ENCODE peak calls at places on chromosome 4, in four cellular contexts. One of them, this sample, is unnamed.

GRCh38 chr4:105154576-105154975 is 7.9 kb downstream of the TET2 start:
- DNase-seq in foreskin fibroblast: no peak
- DNase-seq in A549: no peak
- DNase-seq in fibroblast of pulmonary artery: no peak
- DNase-seq in this sample: no peak

GRCh38 chr4:188841523-188841922 is 702.3 kb downstream of the TRIML1 start:
- DNase-seq in foreskin fibroblast: no peak
- DNase-seq in fibroblast of pulmonary artery: no peak
- DNase-seq in A549: no peak
- DNase-seq in this sample: no peak

GRCh38 chr4:82593416-82593815 is 31.6 kb upstream of the TMEM150C start:
- DNase-seq in foreskin fibroblast: no peak
- DNase-seq in fibroblast of pulmonary artery: no peak
- DNase-seq in A549: no peak
- DNase-seq in this sample: no peak

GRCh38 chr4:125359960-125360628 is 45.3 kb downstream of the FAT4 start:
- DNase-seq in fibroblast of pulmonary artery: no peak
- DNase-seq in foreskin fibroblast: no peak
- DNase-seq in A549: no peak
- DNase-seq in this sample: no peak

GRCh38 chr4:16045687-16046086 is 38.1 kb downstream of the PROM1 start:
- DNase-seq in A549: no peak
- DNase-seq in fibroblast of pulmonary artery: no peak
- DNase-seq in foreskin fibroblast: no peak
- DNase-seq in this sample: no peak

GRCh38 chr4:134567461-134567860 is 365.9 kb upstream of the PABPC4L start:
- DNase-seq in foreskin fibroblast: no peak
- DNase-seq in fibroblast of pulmonary artery: peak; percentile 17
- DNase-seq in A549: no peak
- DNase-seq in this sample: no peak

GRCh38 chr4:159762672-159763071 is 659.8 kb downstream of the RAPGEF2 start:
- DNase-seq in A549: no peak
- DNase-seq in foreskin fibroblast: no peak
- DNase-seq in fibroblast of pulmonary artery: no peak
- DNase-seq in this sample: no peak

GRCh38 chr4:1183985-1184773 is 11.8 kb upstream of the SPON2 start:
- DNase-seq in fibroblast of pulmonary artery: peak; percentile 31
- DNase-seq in foreskin fibroblast: no peak
- DNase-seq in A549: no peak
- DNase-seq in this sample: no peak

GRCh38 chr4:91958651-91959050 is 345.1 kb upstream of the GRID2 start:
- DNase-seq in foreskin fibroblast: no peak
- DNase-seq in A549: no peak
- DNase-seq in fibroblast of pulmonary artery: peak; percentile 28
- DNase-seq in this sample: peak; percentile 39

GRCh38 chr4:9762823-9763475 is 18.5 kb upstream of the DRD5 start:
- DNase-seq in A549: peak; percentile 17
- DNase-seq in foreskin fibroblast: peak; percentile 41
- DNase-seq in fibroblast of pulmonary artery: peak; percentile 88
- DNase-seq in this sample: peak; percentile 87

GRCh38 chr4:105971032-105971431 is 75.8 kb downstream of the NPNT start:
- DNase-seq in A549: no peak
- DNase-seq in fibroblast of pulmonary artery: no peak
- DNase-seq in foreskin fibroblast: no peak
- DNase-seq in this sample: no peak

GRCh38 chr4:145909331-145909730 is 29.3 kb downstream of the ZNF827 start:
- DNase-seq in A549: peak; percentile 74
- DNase-seq in fibroblast of pulmonary artery: peak; percentile 66
- DNase-seq in foreskin fibroblast: no peak
- DNase-seq in this sample: peak; percentile 59

GRCh38 chr4:102387552-102388150 is 42.4 kb upstream of the SLC39A8 start:
- DNase-seq in foreskin fibroblast: no peak
- DNase-seq in fibroblast of pulmonary artery: peak; percentile 28
- DNase-seq in A549: no peak
- DNase-seq in this sample: peak; percentile 8

GRCh38 chr4:8218371-8219050 is 19.4 kb downstream of the SH3TC1 start:
- DNase-seq in foreskin fibroblast: no peak
- DNase-seq in A549: no peak
- DNase-seq in fibroblast of pulmonary artery: no peak
- DNase-seq in this sample: no peak

GRCh38 chr4:87068591-87069021 is 133.8 kb downstream of the AFF1 start:
- DNase-seq in A549: no peak
- DNase-seq in foreskin fibroblast: no peak
- DNase-seq in fibroblast of pulmonary artery: peak; percentile 56
- DNase-seq in this sample: peak; percentile 74

GRCh38 chr4:4859799-4860380 is 425 bp downstream of the MSX1 start:
- DNase-seq in fibroblast of pulmonary artery: no peak
- DNase-seq in A549: no peak
- DNase-seq in foreskin fibroblast: no peak
- DNase-seq in this sample: no peak

GRCh38 chr4:768076-768475 is 57.9 kb downstream of the CPLX1 start:
- DNase-seq in A549: no peak
- DNase-seq in foreskin fibroblast: no peak
- DNase-seq in fibroblast of pulmonary artery: no peak
- DNase-seq in this sample: no peak

GRCh38 chr4:17794730-17795129 is 13.3 kb upstream of the FAM184B start:
- DNase-seq in foreskin fibroblast: no peak
- DNase-seq in A549: no peak
- DNase-seq in fibroblast of pulmonary artery: no peak
- DNase-seq in this sample: no peak

GRCh38 chr4:74370912-74371311 is 6.0 kb downstream of the EREG start:
- DNase-seq in fibroblast of pulmonary artery: peak; percentile 82
- DNase-seq in foreskin fibroblast: peak; percentile 65
- DNase-seq in A549: peak; percentile 20
- DNase-seq in this sample: peak; percentile 80

GRCh38 chr4:122787940-122788339 is 38.7 kb upstream of the FGF2 start:
- DNase-seq in A549: no peak
- DNase-seq in fibroblast of pulmonary artery: no peak
- DNase-seq in foreskin fibroblast: no peak
- DNase-seq in this sample: no peak

GRCh38 chr4:30605616-30606015 is 114.6 kb upstream of the PCDH7 start:
- DNase-seq in foreskin fibroblast: no peak
- DNase-seq in fibroblast of pulmonary artery: peak; percentile 20
- DNase-seq in A549: no peak
- DNase-seq in this sample: peak; percentile 20

GRCh38 chr4:87502580-87503238 is 26.5 kb downstream of the SPARCL1 start:
- DNase-seq in foreskin fibroblast: peak; percentile 28
- DNase-seq in fibroblast of pulmonary artery: peak; percentile 67
- DNase-seq in A549: no peak
- DNase-seq in this sample: peak; percentile 38

GRCh38 chr4:150342945-150343344 is 239.0 kb upstream of the MAB21L2 start:
- DNase-seq in fibroblast of pulmonary artery: no peak
- DNase-seq in A549: no peak
- DNase-seq in foreskin fibroblast: no peak
- DNase-seq in this sample: no peak

GRCh38 chr4:174540175-174540574 is 17.9 kb upstream of the HPGD start:
- DNase-seq in foreskin fibroblast: no peak
- DNase-seq in A549: no peak
- DNase-seq in fibroblast of pulmonary artery: no peak
- DNase-seq in this sample: no peak

GRCh38 chr4:1039493-1040343 is 28.3 kb downstream of the FGFRL1 start:
- DNase-seq in A549: no peak
- DNase-seq in foreskin fibroblast: peak; percentile 37
- DNase-seq in fibroblast of pulmonary artery: peak; percentile 39
- DNase-seq in this sample: peak; percentile 66

GRCh38 chr4:11042760-11043159 is 358.2 kb upstream of the CLNK start:
- DNase-seq in foreskin fibroblast: no peak
- DNase-seq in A549: no peak
- DNase-seq in fibroblast of pulmonary artery: no peak
- DNase-seq in this sample: no peak

GRCh38 chr4:53591372-53591892 is at the start of gene LNX1:
- DNase-seq in A549: no peak
- DNase-seq in foreskin fibroblast: no peak
- DNase-seq in fibroblast of pulmonary artery: no peak
- DNase-seq in this sample: no peak

DNA sequence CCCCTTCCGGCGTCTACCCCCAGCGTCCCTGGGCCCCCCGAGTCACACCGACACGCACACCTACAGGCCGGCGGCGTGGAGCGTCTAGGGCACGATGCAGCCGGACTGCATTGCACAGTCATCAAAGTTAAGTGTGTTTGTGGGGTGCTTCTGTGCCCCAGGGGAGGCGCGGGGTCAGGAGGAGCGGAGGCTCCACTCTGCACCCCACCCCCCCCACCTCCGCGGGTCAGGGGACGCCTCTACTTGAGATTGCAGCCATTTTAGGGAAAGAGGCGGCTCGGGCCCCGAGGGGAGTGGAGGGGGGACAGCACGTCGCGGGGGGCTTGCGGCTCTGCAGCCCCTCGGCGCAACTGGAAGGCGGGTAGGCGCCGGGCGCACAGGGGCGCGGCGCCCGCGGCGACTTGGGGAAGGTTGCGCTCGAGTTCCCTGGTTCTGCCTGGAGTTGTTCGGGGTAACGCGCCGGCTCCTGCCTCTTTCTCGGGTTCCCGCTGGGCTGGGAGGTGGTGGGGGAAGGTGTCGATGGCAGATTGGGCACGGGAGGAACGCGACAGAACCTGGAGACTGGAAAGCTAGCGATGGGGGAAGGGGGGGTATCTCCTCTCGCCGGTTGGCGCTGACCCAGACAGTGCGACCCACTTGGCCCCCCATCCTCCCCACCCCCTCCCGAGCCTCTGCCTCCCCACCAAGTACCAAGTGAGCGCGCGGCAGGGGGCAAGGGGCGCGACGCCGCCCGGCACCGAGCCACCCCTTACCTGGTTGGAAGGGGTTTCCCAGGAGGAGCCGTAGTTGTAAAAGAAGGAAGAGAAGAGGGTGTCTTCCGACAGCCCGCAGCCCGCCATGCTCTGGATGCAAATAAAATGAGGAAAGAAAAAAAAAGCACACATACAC is 112.5 kb downstream of the DHX15 start:
- DNase-seq in A549: no peak
- DNase-seq in foreskin fibroblast: peak; percentile 6
- DNase-seq in fibroblast of pulmonary artery: no peak
- DNase-seq in this sample: peak; percentile 7
- H3K4me3 ChIP-seq in A549: peak overlapping the region; percentile 63
- H3K4me3 ChIP-seq in foreskin fibroblast: peak overlapping the region; percentile 66
- H3K4me3 ChIP-seq in fibroblast of pulmonary artery: peak overlapping the region; percentile 61
- H3K4me3 ChIP-seq in this sample: peak overlapping the region; percentile 66

DNA sequence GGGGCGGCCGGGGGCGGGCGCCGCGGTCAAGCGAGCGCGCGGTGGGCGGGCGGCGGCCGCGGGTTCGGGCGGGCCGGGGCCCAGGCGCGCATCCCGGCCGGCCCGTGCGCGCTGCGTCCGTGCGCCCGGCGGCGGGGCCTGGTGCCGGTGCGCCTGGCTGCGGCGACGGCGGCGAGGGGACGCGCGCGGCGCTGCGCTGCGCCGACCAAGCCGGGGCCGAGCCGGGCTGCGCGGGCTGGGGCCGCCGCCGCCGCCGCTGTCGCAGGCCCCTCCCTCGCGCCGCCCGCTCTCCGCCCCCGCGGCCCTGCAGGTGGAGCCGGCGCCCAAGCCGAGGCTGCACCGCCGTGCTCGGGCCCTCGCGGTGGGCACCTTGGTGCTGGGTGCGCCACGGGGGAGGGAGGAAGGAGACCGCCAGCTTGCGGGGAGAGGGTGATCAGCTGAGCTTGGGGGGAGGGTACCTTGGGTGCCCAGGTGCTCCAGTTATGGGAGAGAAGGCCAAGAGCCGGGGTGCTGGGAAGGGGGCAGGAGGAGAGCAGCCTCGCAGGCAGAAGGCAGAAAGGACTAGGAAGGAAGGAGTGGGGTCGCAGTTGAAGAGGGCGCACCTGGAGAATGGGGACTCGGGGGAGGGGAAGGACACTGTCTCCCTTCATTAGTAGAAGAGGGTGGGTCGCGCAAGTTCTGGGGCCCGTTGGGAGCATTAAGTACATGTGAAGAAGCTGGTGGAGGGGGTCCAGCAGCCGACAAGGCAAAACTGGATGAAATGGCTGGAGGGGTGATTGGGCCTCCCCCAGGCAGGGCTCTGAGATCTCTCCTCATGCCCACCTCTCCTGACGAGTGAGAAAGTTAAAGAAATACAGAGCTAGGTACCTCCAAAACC is at the start of gene PPP2R2C:
- DNase-seq in foreskin fibroblast: no peak
- DNase-seq in A549: peak; percentile 32
- DNase-seq in fibroblast of pulmonary artery: no peak
- DNase-seq in this sample: no peak
- H3K4me3 ChIP-seq in foreskin fibroblast: no peak within 1 kb of the TSS
- H3K4me3 ChIP-seq in A549: peak within 1 kb of the TSS; percentile 84
- H3K4me3 ChIP-seq in fibroblast of pulmonary artery: no peak within 1 kb of the TSS
- H3K4me3 ChIP-seq in this sample: no peak within 1 kb of the TSS

GRCh38 chr4:26237916-26238315 is 82.9 kb upstream of the RBPJ start:
- DNase-seq in A549: no peak
- DNase-seq in foreskin fibroblast: no peak
- DNase-seq in fibroblast of pulmonary artery: no peak
- DNase-seq in this sample: no peak

GRCh38 chr4:26238782-26239647 is 81.8 kb upstream of the RBPJ start:
- DNase-seq in fibroblast of pulmonary artery: peak; percentile 41
- DNase-seq in A549: no peak
- DNase-seq in foreskin fibroblast: peak; percentile 61
- DNase-seq in this sample: peak; percentile 74

GRCh38 chr4:26235500-26235899 is 85.3 kb upstream of the RBPJ start:
- DNase-seq in fibroblast of pulmonary artery: peak; percentile 71
- DNase-seq in foreskin fibroblast: peak; percentile 92
- DNase-seq in A549: no peak
- DNase-seq in this sample: peak; percentile 69

GRCh38 chr4:26239796-26240195 is 81.0 kb upstream of the RBPJ start:
- DNase-seq in fibroblast of pulmonary artery: no peak
- DNase-seq in A549: no peak
- DNase-seq in foreskin fibroblast: peak; percentile 28
- DNase-seq in this sample: no peak

GRCh38 chr4:26238426-26238781 is 82.4 kb upstream of the RBPJ start:
- DNase-seq in foreskin fibroblast: no peak
- DNase-seq in fibroblast of pulmonary artery: no peak
- DNase-seq in A549: no peak
- DNase-seq in this sample: no peak
- H3K4me3 ChIP-seq in foreskin fibroblast: no peak overlapping the region
- H3K4me3 ChIP-seq in fibroblast of pulmonary artery: no peak overlapping the region
- H3K4me3 ChIP-seq in A549: no peak overlapping the region
- H3K4me3 ChIP-seq in this sample: no peak overlapping the region

DNA sequence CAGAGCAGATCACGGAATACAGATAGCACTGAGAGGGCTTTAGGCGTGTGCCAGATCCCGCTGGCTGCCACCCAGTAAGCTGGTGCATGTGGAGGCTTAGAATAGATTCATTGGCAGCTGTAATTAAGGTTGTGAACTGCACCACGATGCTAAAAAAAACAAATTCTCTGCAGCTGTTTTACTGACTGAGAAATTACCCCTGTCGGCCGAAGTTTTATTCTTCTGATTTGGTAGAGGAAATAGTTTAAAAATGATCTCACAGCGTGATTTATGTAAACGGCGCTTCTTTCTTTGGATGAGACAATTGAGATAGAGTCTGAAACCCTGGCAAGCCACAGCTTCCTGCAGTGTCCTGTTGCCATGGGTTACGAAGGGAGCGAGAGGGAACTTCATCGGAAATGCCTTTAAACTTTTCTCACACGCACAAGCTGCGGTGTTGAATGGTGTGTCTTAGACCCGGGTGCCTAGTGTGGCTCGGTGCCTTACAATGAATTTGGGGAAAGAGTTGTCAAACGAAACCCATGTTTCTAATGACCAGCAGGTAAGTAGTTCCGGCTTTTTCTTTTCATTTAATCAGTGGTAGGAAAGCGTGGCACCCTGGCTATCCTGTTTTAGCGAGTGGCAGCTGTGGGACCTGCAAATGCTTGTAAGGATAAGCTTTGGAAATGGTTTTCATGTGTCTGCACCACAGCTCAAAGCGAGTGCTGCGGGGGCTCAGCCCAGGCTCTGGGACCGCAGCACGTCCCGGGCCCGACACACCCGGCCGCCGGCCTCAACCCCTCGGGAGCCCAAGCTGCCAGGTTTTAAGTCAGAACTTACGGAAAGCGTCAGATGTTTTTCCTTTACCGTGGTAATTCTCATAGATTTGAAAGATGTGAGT is 71.7 kb upstream of the HGFAC start:
- DNase-seq in fibroblast of pulmonary artery: peak; percentile 93
- DNase-seq in foreskin fibroblast: peak; percentile 79
- DNase-seq in A549: no peak
- DNase-seq in this sample: peak; percentile 95
- H3K4me3 ChIP-seq in fibroblast of pulmonary artery: peak overlapping the region; percentile 49
- H3K4me3 ChIP-seq in foreskin fibroblast: peak overlapping the region; percentile 43
- H3K4me3 ChIP-seq in A549: no peak overlapping the region
- H3K4me3 ChIP-seq in this sample: peak overlapping the region; percentile 17